ENCODE peak calls at places on chromosomes 6 and 20, in five cellular contexts. One of them, this sample, is unnamed.

GRCh38 chr6:20137837-20138236 is 74.4 kb downstream of the MBOAT1 start:
- DNase-seq in A549: no peak
- DNase-seq in K562: no peak
- DNase-seq in GM12878: no peak
- DNase-seq in H1: no peak
- DNase-seq in this sample: no peak

GRCh38 chr6:13407709-13408695 is 79.4 kb downstream of the GFOD1 start:
- DNase-seq in GM12878: no peak
- DNase-seq in A549: peak
- DNase-seq in H1: no peak
- DNase-seq in K562: no peak
- DNase-seq in this sample: peak

GRCh38 chr6:89297695-89298351 is 17.3 kb downstream of the GABRR2 start:
- DNase-seq in K562: peak
- DNase-seq in A549: peak
- DNase-seq in H1: no peak
- DNase-seq in GM12878: peak
- DNase-seq in this sample: peak

GRCh38 chr6:31053873-31054272 is 43.6 kb downstream of the MUC22 start:
- DNase-seq in H1: no peak
- DNase-seq in K562: no peak
- DNase-seq in A549: no peak
- DNase-seq in GM12878: no peak
- DNase-seq in this sample: no peak

GRCh38 chr20:59574308-59574707 is 30.0 kb upstream of the PHACTR3 start:
- DNase-seq in K562: no peak
- DNase-seq in GM12878: no peak
- DNase-seq in A549: no peak
- DNase-seq in H1: no peak
- DNase-seq in this sample: no peak

GRCh38 chr6:31332637-31333602 is 24.1 kb downstream of the HLA-B start:
- DNase-seq in K562: no peak
- DNase-seq in H1: no peak
- DNase-seq in A549: no peak
- DNase-seq in GM12878: no peak
- DNase-seq in this sample: no peak

GRCh38 chr6:92723390-92723931 is 695.9 kb downstream of the EPHA7 start:
- DNase-seq in GM12878: no peak
- DNase-seq in K562: no peak
- DNase-seq in A549: no peak
- DNase-seq in H1: no peak
- DNase-seq in this sample: no peak

GRCh38 chr20:59993736-59994484 is 35.7 kb downstream of the CDH26 start:
- DNase-seq in GM12878: no peak
- DNase-seq in K562: no peak
- DNase-seq in H1: no peak
- DNase-seq in A549: no peak
- DNase-seq in this sample: no peak

GRCh38 chr6:104186836-104187235 is 672.9 kb downstream of the HACE1 start:
- DNase-seq in A549: no peak
- DNase-seq in H1: no peak
- DNase-seq in K562: no peak
- DNase-seq in GM12878: no peak
- DNase-seq in this sample: no peak

GRCh38 chr20:38126146-38126912 is 38.7 kb downstream of the TGM2 start:
- DNase-seq in K562: no peak
- DNase-seq in GM12878: no peak
- DNase-seq in A549: no peak
- DNase-seq in H1: no peak
- DNase-seq in this sample: no peak

GRCh38 chr20:59588236-59588855 is 16.0 kb upstream of the PHACTR3 start:
- DNase-seq in K562: no peak
- DNase-seq in H1: no peak
- DNase-seq in GM12878: no peak
- DNase-seq in A549: no peak
- DNase-seq in this sample: no peak

GRCh38 chr6:130602151-130602770 is 224.9 kb upstream of the SMLR1 start:
- DNase-seq in K562: no peak
- DNase-seq in H1: no peak
- DNase-seq in GM12878: no peak
- DNase-seq in A549: peak
- DNase-seq in this sample: no peak

GRCh38 chr6:168128631-168129291 is 49.7 kb upstream of the FRMD1 start:
- DNase-seq in K562: no peak
- DNase-seq in GM12878: no peak
- DNase-seq in H1: no peak
- DNase-seq in A549: no peak
- DNase-seq in this sample: no peak

GRCh38 chr6:50925981-50926380 is 107.3 kb downstream of the TFAP2B start:
- DNase-seq in A549: no peak
- DNase-seq in K562: no peak
- DNase-seq in H1: no peak
- DNase-seq in GM12878: no peak
- DNase-seq in this sample: no peak

GRCh38 chr6:159110013-159110412 is 59.2 kb upstream of the FNDC1 start:
- DNase-seq in GM12878: no peak
- DNase-seq in H1: peak
- DNase-seq in K562: peak
- DNase-seq in A549: peak
- DNase-seq in this sample: peak

DNA sequence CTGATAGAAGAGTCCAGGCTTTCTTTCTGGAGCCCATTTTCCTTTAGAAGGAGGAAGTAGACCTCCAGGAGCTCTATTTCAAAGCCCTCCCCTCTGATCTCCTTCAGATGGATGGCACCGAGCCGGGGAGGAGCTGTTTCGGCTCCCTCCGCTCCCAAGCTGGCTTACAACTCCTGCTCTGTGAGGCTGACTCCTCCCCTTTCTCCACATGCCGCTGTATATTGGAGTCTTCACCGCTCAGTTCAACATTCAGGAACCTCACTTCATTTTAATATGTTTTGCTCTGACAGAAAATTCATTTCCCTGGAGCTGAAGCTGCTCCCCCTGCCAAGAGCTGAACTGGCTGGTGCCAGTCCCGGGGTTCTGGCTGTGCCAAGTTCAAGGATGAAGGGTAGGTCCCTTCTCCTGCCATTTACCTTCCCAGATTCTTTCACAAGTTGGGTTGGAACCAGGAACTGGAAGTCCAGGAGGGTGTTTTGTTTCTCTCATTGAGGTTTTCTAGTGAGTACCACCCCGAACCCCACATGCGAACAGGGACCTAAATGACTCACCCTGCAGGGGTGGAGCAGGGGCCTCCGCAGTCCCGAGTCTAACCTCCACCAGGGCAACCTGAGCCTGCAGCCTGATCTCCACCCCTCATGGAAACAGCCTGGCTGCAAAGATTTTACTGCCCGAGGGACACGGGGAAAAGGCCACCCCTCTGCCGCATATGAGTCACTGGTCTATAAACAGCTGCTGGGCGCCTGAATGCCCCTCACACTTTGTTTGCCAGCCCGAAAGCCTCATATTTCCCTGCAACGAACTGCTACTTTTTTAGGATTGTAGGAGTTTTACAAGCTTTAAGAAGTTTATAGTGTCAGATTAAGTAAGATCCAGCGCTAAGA is 68.6 kb upstream of the FOXA2 start:
- DNase-seq in A549: no peak
- DNase-seq in H1: peak
- DNase-seq in K562: no peak
- DNase-seq in GM12878: no peak
- DNase-seq in this sample: no peak
- TF ChIP-seq HDAC2 in A549: no peak
- TF ChIP-seq HDAC2 in H1: no peak
- TF ChIP-seq HDAC2 in K562: no peak
- TF ChIP-seq HDAC2 in GM12878: no peak
- TF ChIP-seq HDAC2 in this sample: no peak

GRCh38 chr20:46167080-46167479 is 49.0 kb downstream of the CD40 start:
- DNase-seq in A549: no peak
- DNase-seq in H1: no peak
- DNase-seq in K562: no peak
- DNase-seq in GM12878: no peak
- DNase-seq in this sample: no peak

GRCh38 chr20:46171476-46171875 is 53.4 kb downstream of the CD40 start:
- DNase-seq in H1: no peak
- DNase-seq in A549: no peak
- DNase-seq in GM12878: no peak
- DNase-seq in K562: no peak
- DNase-seq in this sample: no peak

GRCh38 chr20:46171909-46172308 is 53.8 kb downstream of the CD40 start:
- DNase-seq in K562: no peak
- DNase-seq in A549: no peak
- DNase-seq in GM12878: no peak
- DNase-seq in H1: no peak
- DNase-seq in this sample: no peak

GRCh38 chr20:46168438-46168837 is 50.3 kb downstream of the CD40 start:
- DNase-seq in A549: no peak
- DNase-seq in K562: no peak
- DNase-seq in H1: no peak
- DNase-seq in GM12878: no peak
- DNase-seq in this sample: no peak

GRCh38 chr20:46169245-46170171 is 51.4 kb downstream of the CD40 start:
- DNase-seq in K562: no peak
- DNase-seq in H1: no peak
- DNase-seq in GM12878: no peak
- DNase-seq in A549: no peak
- DNase-seq in this sample: no peak
- TF ChIP-seq HDAC2 in K562: no peak
- TF ChIP-seq HDAC2 in H1: no peak
- TF ChIP-seq HDAC2 in GM12878: no peak
- TF ChIP-seq HDAC2 in A549: no peak
- TF ChIP-seq HDAC2 in this sample: no peak

DNA sequence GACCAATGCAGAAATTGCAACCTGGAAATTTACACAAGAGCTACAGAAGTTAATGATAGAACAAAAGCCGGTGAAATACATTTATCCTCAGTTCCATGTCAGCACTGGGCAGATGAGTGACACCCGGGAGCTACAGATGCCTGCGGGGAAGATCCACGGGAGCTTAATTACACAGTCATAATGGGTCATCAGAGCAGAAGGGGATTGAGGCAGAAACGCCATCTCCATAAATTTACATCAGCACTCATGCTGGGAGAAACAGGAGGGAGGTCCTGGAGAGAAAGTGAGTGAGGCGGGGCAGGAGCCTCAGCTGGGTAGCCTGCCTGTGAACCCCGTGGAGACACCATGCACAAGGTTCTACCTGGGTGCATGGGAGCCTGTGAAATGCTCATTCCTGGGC is 37.6 kb upstream of the CST7 start:
- DNase-seq in A549: no peak
- DNase-seq in GM12878: no peak
- DNase-seq in H1: peak
- DNase-seq in K562: no peak
- DNase-seq in this sample: no peak
- TF ChIP-seq HDAC2 in A549: no peak
- TF ChIP-seq HDAC2 in GM12878: no peak
- TF ChIP-seq HDAC2 in H1: no peak
- TF ChIP-seq HDAC2 in K562: no peak
- TF ChIP-seq HDAC2 in this sample: no peak

GRCh38 chr6:125753218-125753936 is 3.9 kb downstream of the HEY2 start:
- DNase-seq in GM12878: no peak
- DNase-seq in A549: peak
- DNase-seq in K562: no peak
- DNase-seq in H1: no peak
- DNase-seq in this sample: peak
- TF ChIP-seq HDAC2 in GM12878: no peak
- TF ChIP-seq HDAC2 in A549: no peak
- TF ChIP-seq HDAC2 in K562: no peak
- TF ChIP-seq HDAC2 in H1: no peak
- TF ChIP-seq HDAC2 in this sample: no peak

DNA sequence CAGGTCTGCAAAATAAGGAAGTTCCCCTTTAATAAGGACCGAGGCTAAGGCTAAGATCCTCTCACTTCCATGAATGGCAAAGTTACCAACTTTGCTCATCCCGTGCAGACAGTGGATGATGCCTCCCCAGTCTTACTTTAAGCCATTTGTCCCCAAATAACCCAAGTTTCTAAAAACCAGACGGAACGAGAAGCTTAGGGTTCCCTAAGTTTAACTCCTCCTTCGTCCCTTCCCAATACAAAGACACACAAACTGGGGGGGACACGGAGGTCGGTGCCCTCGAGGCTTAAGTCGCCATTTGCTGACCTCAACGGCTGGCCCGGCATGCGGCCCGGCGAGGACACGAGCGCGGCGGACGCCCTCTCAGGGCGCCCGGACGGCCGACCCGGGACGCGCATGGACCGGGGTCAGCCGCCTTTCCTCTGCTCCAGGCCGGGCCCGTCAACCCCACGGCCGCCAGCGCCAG is 527 bp downstream of the FBXO30 start:
- DNase-seq in K562: no peak
- DNase-seq in GM12878: peak
- DNase-seq in A549: peak
- DNase-seq in H1: no peak
- DNase-seq in this sample: peak
- TF ChIP-seq HDAC2 in K562: peak
- TF ChIP-seq HDAC2 in GM12878: no peak
- TF ChIP-seq HDAC2 in A549: no peak
- TF ChIP-seq HDAC2 in H1: no peak
- TF ChIP-seq HDAC2 in this sample: no peak

GRCh38 chr6:66772785-66773184 is 1065.8 kb upstream of the EYS start:
- DNase-seq in GM12878: no peak
- DNase-seq in A549: no peak
- DNase-seq in H1: no peak
- DNase-seq in K562: no peak
- DNase-seq in this sample: no peak
- TF ChIP-seq HDAC2 in GM12878: no peak
- TF ChIP-seq HDAC2 in A549: no peak
- TF ChIP-seq HDAC2 in H1: no peak
- TF ChIP-seq HDAC2 in K562: no peak
- TF ChIP-seq HDAC2 in this sample: no peak

DNA sequence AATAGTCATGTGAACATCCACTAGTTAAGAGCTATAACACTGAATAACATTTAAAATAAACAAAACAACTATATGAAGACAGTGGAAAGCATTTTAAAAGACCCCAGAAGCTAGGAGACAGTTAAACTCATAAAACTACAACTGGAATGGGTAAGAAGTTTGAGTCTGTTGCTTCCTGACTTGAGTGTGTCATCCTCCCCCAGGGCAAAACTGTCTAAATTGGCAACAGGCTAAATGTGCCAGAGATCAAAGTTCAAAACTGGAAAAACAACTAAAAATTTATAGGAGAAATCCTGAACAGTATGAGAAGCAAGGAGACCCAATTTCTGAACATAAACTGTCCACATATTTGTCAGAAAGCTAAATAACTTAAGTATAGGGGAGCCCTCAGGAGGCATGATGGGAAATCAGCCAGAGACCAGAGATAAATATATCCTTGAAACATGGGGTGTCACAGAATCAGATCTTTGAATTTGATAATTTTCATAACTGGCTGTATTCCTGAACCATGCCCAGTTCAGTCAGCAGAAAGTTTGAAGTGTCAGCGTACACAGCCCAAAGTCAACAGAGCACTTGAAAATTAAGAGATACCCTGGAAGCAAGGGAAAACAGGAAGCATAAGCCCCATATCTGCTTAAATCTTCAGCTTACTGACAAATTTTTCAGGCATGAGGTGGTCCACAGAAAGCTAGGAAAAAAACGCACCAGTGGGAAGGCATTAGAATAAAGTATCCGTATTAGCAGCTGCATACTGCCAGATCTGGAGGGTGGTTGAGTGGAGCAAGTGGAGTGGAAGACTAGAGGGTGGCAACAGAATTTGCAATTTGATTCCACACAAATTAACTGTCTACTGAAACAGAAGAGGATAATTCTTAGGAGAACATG is 516.1 kb upstream of the MAN1A1 start:
- DNase-seq in H1: no peak
- DNase-seq in K562: no peak
- DNase-seq in A549: no peak
- DNase-seq in GM12878: no peak
- DNase-seq in this sample: no peak
- TF ChIP-seq HDAC2 in H1: no peak
- TF ChIP-seq HDAC2 in K562: no peak
- TF ChIP-seq HDAC2 in A549: no peak
- TF ChIP-seq HDAC2 in GM12878: no peak
- TF ChIP-seq HDAC2 in this sample: no peak

This sample was measured in HepG2.